ENCODE peak calls at places on chromosomes 4 and X, in six cellular contexts. P is DMS 273 treated with DMSO at 0.1 percent for 48 hours, K is mucosa of descending colon, J is hippocampal formation, I is SW 1271, Z is sciatic nerve. C is an unnamed sample.

GRCh38 chrX:71935542-71935941 is 24.9 kb downstream of the NHSL2 start:
- DNase-seq in K (no peak), I (no peak), P (no peak), Z (no peak), J (no peak), C (no peak)

GRCh38 chr4:151316645-151317044 is 8.8 kb downstream of the SH3D19 start:
- DNase-seq in J (no peak), Z (no peak), P (no peak), I (no peak), K (no peak), C (no peak)

GRCh38 chrX:10926906-10927305 is 184.2 kb upstream of the HCCS start:
- DNase-seq in K (no peak), I (no peak), P (no peak), Z (no peak), J (no peak), C (no peak)

GRCh38 chr4:72094054-72094780 is 62.4 kb downstream of the NPFFR2 start:
- DNase-seq in J (no peak), P (no peak), K (no peak), I (no peak), Z (no peak), C (no peak)

GRCh38 chr4:110064295-110064694 is 134.1 kb downstream of the ELOVL6 start:
- DNase-seq in I (no peak), Z (no peak), P (no peak), K (no peak), J (no peak), C (peak; percentile 64)

GRCh38 chr4:188854451-188854850 is 715.2 kb downstream of the TRIML1 start:
- DNase-seq in P (no peak), K (no peak), I (no peak), Z (no peak), J (no peak), C (no peak)

GRCh38 chr4:2419814-2420213 is 1.1 kb downstream of the CFAP99 start:
- DNase-seq in K (no peak), Z (no peak), I (no peak), P (no peak), J (no peak), C (no peak)

GRCh38 chrX:20171887-20172286 is 30.2 kb upstream of the EIF1AX start:
- DNase-seq in Z (no peak), J (no peak), K (no peak), P (no peak), I (no peak), C (no peak)

GRCh38 chr4:94350095-94350494 is 7.5 kb upstream of the HPGDS start:
- DNase-seq in I (no peak), Z (no peak), K (no peak), P (no peak), J (no peak), C (no peak)

C was measured in right lobe of liver.